ENCODE peak calls at places on chromosomes 7 and 10, in seven cellular contexts. H is fibroblast of gingiva; M is lung microvascular endothelial cell; Q is NK-92 treated with Interleukin-12 subunit alpha and Interleukin-12 subunit beta, amount 100 ng/mL, for 24 hours; L is PC-3; O is Right ventricle myocardium inferior; Y is stimulated activated CD4-positive, alpha-beta T cell treated with anti-CD3 and anti-CD28 coated beads, Interleukin-12 subunit alpha, Interleukin-12 subunit beta, amount 100 ng/mL, for 4 hours. R is an unnamed sample.

GRCh38 chr10:48509061-48509772 is 95.7 kb downstream of the ARHGAP22 start:
- DNase-seq in M (no peak), Q (no peak), O (no peak), L (no peak), H (no peak), Y (no peak), R (no peak)

GRCh38 chr10:63530409-63530808 is 9.2 kb downstream of the REEP3 start:
- DNase-seq in H (no peak), M (no peak), L (no peak), O (no peak), Q (no peak), Y (no peak), R (no peak)

GRCh38 chr10:117762819-117763172 is 220.2 kb downstream of the EMX2 start:
- DNase-seq in Y (no peak), H (no peak), L (no peak), Q (no peak), O (no peak), M (peak; percentile 6), R (no peak)

GRCh38 chr7:73919694-73920375 is 58.9 kb downstream of the TMEM270 start:
- DNase-seq in O (no peak), H (peak; percentile 12), Q (no peak), L (no peak), M (no peak), Y (no peak), R (no peak)

GRCh38 chr7:99314504-99314903 is 11.2 kb upstream of the ARPC1A start:
- DNase-seq in L (peak; percentile 68), Y (peak; percentile 10), M (no peak), Q (no peak), O (no peak), H (no peak), R (no peak)

GRCh38 chr10:97571622-97572021 is 957 bp upstream of the ANKRD2 start:
- DNase-seq in O (no peak), Q (no peak), H (no peak), L (peak; percentile 88), Y (no peak), M (no peak), R (no peak)

GRCh38 chr10:69730251-69731156 is 71.2 kb upstream of the COL13A1 start:
- DNase-seq in L (no peak), O (no peak), H (peak; percentile 30), M (no peak), Q (no peak), Y (no peak), R (no peak)

GRCh38 chr7:112073530-112073929 is 132.7 kb downstream of the DOCK4 start:
- DNase-seq in L (no peak), M (no peak), H (no peak), O (no peak), Q (no peak), Y (no peak), R (no peak)

GRCh38 chr10:89100680-89101079 is 106.4 kb downstream of the CH25H start:
- DNase-seq in H (peak; percentile 85), M (no peak), O (no peak), Q (no peak), L (no peak), Y (no peak), R (no peak)

GRCh38 chr7:150973571-150974451 is 4.3 kb downstream of the KCNH2 start:
- DNase-seq in Q (no peak), Y (no peak), O (peak; percentile 55), L (no peak), M (no peak), H (no peak), R (no peak)

GRCh38 chr7:33790746-33791145 is 114.6 kb upstream of the BMPER start:
- DNase-seq in Q (no peak), L (no peak), Y (no peak), M (no peak), O (no peak), H (no peak), R (no peak)

GRCh38 chr7:41136551-41136950 is 566.3 kb downstream of the INHBA start:
- DNase-seq in O (peak; percentile 52), Y (no peak), M (no peak), H (no peak), Q (no peak), L (no peak), R (no peak)

GRCh38 chr10:94103902-94104301 is 110.2 kb downstream of the PLCE1 start:
- DNase-seq in Q (no peak), H (peak; percentile 27), O (no peak), L (peak; percentile 65), M (no peak), Y (no peak), R (no peak)

GRCh38 chr10:91198781-91199180 is 21.7 kb upstream of the PCGF5 start:
- DNase-seq in O (no peak), L (no peak), Q (no peak), M (peak; percentile 42), H (peak; percentile 87), Y (no peak), R (no peak)

GRCh38 chr7:29955799-29956476 is 33.7 kb downstream of the SCRN1 start:
- DNase-seq in O (no peak), Q (no peak), Y (no peak), L (no peak), M (no peak), H (no peak), R (peak; percentile 21)

GRCh38 chr7:28956608-28957063 is 1.5 kb downstream of the TRIL start:
- DNase-seq in M (peak; percentile 85), L (peak; percentile 76), Y (no peak), O (peak; percentile 77), Q (no peak), H (no peak), R (peak; percentile 30)

GRCh38 chr7:40211291-40212003 is 76.6 kb downstream of the SUGCT start:
- DNase-seq in O (no peak), L (no peak), Y (no peak), H (peak; percentile 5), Q (no peak), M (no peak), R (no peak)

GRCh38 chr10:1368772-1369171 is 312.6 kb downstream of the WDR37 start:
- DNase-seq in M (peak; percentile 54), Q (peak; percentile 19), H (no peak), L (peak; percentile 18), Y (peak; percentile 51), O (no peak), R (peak; percentile 56)

GRCh38 chr10:92691591-92692084 is 1.9 kb downstream of the HHEX start:
- DNase-seq in Y (no peak), L (no peak), Q (no peak), O (peak; percentile 88), M (peak; percentile 82), H (no peak), R (no peak)

GRCh38 chr10:63627881-63628296 is 106.7 kb downstream of the REEP3 start:
- DNase-seq in Q (no peak), O (no peak), L (peak; percentile 64), H (no peak), M (peak; percentile 73), Y (no peak), R (no peak)

GRCh38 chr7:216360-217300 is 24.3 kb downstream of the FAM20C start:
- DNase-seq in O (no peak), Q (no peak), H (peak; percentile 48), M (no peak), Y (no peak), L (no peak), R (no peak)

GRCh38 chr7:139570119-139570518 is 46.6 kb downstream of the CLEC2L start:
- DNase-seq in Q (no peak), L (no peak), Y (no peak), O (no peak), H (no peak), M (peak; percentile 5), R (no peak)

GRCh38 chr7:3272691-3273141 is 28.3 kb upstream of the SDK1 start:
- DNase-seq in O (no peak), H (peak; percentile 80), Y (no peak), Q (no peak), M (no peak), L (peak; percentile 93), R (no peak)

GRCh38 chr7:98603010-98603777 is 13.9 kb upstream of the NPTX2 start:
- DNase-seq in H (no peak), O (no peak), M (no peak), Q (no peak), L (no peak), Y (no peak), R (no peak)

GRCh38 chr7:130008941-130009847 is 42.0 kb downstream of the ZC3HC1 start:
- DNase-seq in H (no peak), Q (no peak), M (peak; percentile 91), O (no peak), L (peak; percentile 97), Y (no peak), R (no peak)

GRCh38 chr7:127979113-127979727 is 52.0 kb downstream of the LRRC4 start:
- DNase-seq in M (no peak), Y (no peak), O (no peak), H (no peak), Q (no peak), L (no peak), R (no peak)

R was measured in GM12892.